ENCODE peak calls at places on chromosomes 13 and 19, in ten cellular contexts. B is NCI-H345; I is stimulated activated CD8-positive, alpha-beta memory T cell treated with anti-CD3 and anti-CD28 coated beads, Interleukin-7, amount 100 ng/mL, for 1 hour; G is uterus; Q is amygdala; O is naive thymus-derived CD8-positive, alpha-beta T cell; Y is LoVo; K is CD8-positive, alpha-beta T cell; P is naive B cell; N is upper lobe of right lung. V is an unnamed sample.

GRCh38 chr13:109744512-109745051 is 41.8 kb downstream of the IRS2 start:
- DNase-seq in B (peak; percentile 56), I (no peak), G (peak; percentile 67), Q (peak; percentile 16), O (no peak), Y (no peak), K (no peak), P (no peak), N (no peak), V (no peak)

GRCh38 chr13:41271456-41272285 is 8.3 kb upstream of the MTRF1 start:
- DNase-seq in B (no peak), I (no peak), G (no peak), Q (no peak), O (peak; percentile 60), Y (no peak), K (peak; percentile 56), P (no peak), N (no peak), V (no peak)

GRCh38 chr13:48515732-48516131 is 17.1 kb downstream of the RCBTB2 start:
- DNase-seq in B (no peak), I (no peak), G (no peak), Q (no peak), O (no peak), Y (no peak), K (no peak), P (no peak), N (no peak), V (no peak)

GRCh38 chr13:32001392-32001768 is 30.2 kb upstream of the FRY start:
- DNase-seq in B (peak; percentile 5), I (no peak), G (no peak), Q (no peak), O (no peak), Y (peak; percentile 45), K (no peak), P (peak; percentile 2), N (no peak), V (peak; percentile 16)

GRCh38 chr19:36001605-36002004 is 6.6 kb downstream of the SDHAF1 start:
- DNase-seq in B (no peak), I (no peak), G (no peak), Q (no peak), O (no peak), Y (no peak), K (no peak), P (no peak), N (no peak), V (no peak)

GRCh38 chr13:47168086-47168485 is 271.2 kb upstream of the HTR2A start:
- DNase-seq in B (no peak), I (no peak), G (no peak), Q (no peak), O (no peak), Y (no peak), K (no peak), P (no peak), N (no peak), V (no peak)

GRCh38 chr13:109790071-109790470 is 3.7 kb upstream of the IRS2 start:
- DNase-seq in B (no peak), I (no peak), G (no peak), Q (no peak), O (no peak), Y (no peak), K (no peak), P (no peak), N (no peak), V (no peak)

GRCh38 chr19:41323430-41324125 is 13.6 kb downstream of the CCDC97 start:
- DNase-seq in B (no peak), I (no peak), G (peak; percentile 86), Q (no peak), O (no peak), Y (no peak), K (no peak), P (no peak), N (no peak), V (no peak)

GRCh38 chr19:48629599-48630288 is 7.4 kb downstream of the DBP start:
- DNase-seq in B (no peak), I (no peak), G (peak; percentile 65), Q (peak; percentile 46), O (no peak), Y (no peak), K (no peak), P (no peak), N (peak; percentile 75), V (peak; percentile 63)

GRCh38 chr13:47039106-47039505 is 142.3 kb upstream of the HTR2A start:
- DNase-seq in B (no peak), I (no peak), G (no peak), Q (no peak), O (no peak), Y (no peak), K (no peak), P (no peak), N (no peak), V (no peak)

GRCh38 chr13:22589880-22590279 is 590.9 kb upstream of the SGCG start:
- DNase-seq in B (no peak), I (no peak), G (no peak), Q (no peak), O (no peak), Y (no peak), K (no peak), P (no peak), N (no peak), V (no peak)

GRCh38 chr19:33167438-33167837 is 26.7 kb upstream of the LRP3 start:
- DNase-seq in B (no peak), I (no peak), G (no peak), Q (no peak), O (no peak), Y (no peak), K (no peak), P (no peak), N (no peak), V (no peak)